ENCODE peak calls at places on chromosomes 11 and 22, in seven cellular contexts. One of them, this sample, is unnamed.

GRCh38 chr11:76391039-76391438 is 9.9 kb downstream of the GVQW3 start:
- DNase-seq in mesendoderm: no peak
- DNase-seq in OCI-LY7: no peak
- DNase-seq in left lung: no peak
- DNase-seq in colonic mucosa: no peak
- DNase-seq in upper lobe of right lung: no peak
- DNase-seq in stomach: no peak
- DNase-seq in this sample: no peak

GRCh38 chr22:36986242-36986821 is 32.9 kb downstream of the TST start:
- DNase-seq in mesendoderm: peak; percentile 45
- DNase-seq in OCI-LY7: peak; percentile 29
- DNase-seq in left lung: no peak
- DNase-seq in colonic mucosa: peak; percentile 78
- DNase-seq in upper lobe of right lung: no peak
- DNase-seq in stomach: peak; percentile 49
- DNase-seq in this sample: no peak

GRCh38 chr11:26042113-26042512 is 289.8 kb upstream of the ANO3 start:
- DNase-seq in mesendoderm: no peak
- DNase-seq in OCI-LY7: no peak
- DNase-seq in left lung: peak; percentile 26
- DNase-seq in colonic mucosa: no peak
- DNase-seq in upper lobe of right lung: no peak
- DNase-seq in stomach: no peak
- DNase-seq in this sample: no peak

GRCh38 chr22:25039255-25039654 is 86.7 kb downstream of the KIAA1671 start:
- DNase-seq in mesendoderm: no peak
- DNase-seq in OCI-LY7: no peak
- DNase-seq in left lung: no peak
- DNase-seq in colonic mucosa: no peak
- DNase-seq in upper lobe of right lung: no peak
- DNase-seq in stomach: no peak
- DNase-seq in this sample: no peak

GRCh38 chr11:42960521-42961088 is 351.2 kb upstream of the API5 start:
- DNase-seq in mesendoderm: no peak
- DNase-seq in OCI-LY7: no peak
- DNase-seq in left lung: no peak
- DNase-seq in colonic mucosa: no peak
- DNase-seq in upper lobe of right lung: no peak
- DNase-seq in stomach: no peak
- DNase-seq in this sample: no peak

GRCh38 chr22:43550024-43550620 is 138.3 kb downstream of the MPPED1 start:
- DNase-seq in mesendoderm: no peak
- DNase-seq in OCI-LY7: no peak
- DNase-seq in left lung: no peak
- DNase-seq in colonic mucosa: no peak
- DNase-seq in upper lobe of right lung: no peak
- DNase-seq in stomach: peak; percentile 4
- DNase-seq in this sample: no peak

GRCh38 chr11:111220716-111221115 is 24.8 kb upstream of the POU2AF2 start:
- DNase-seq in mesendoderm: no peak
- DNase-seq in OCI-LY7: no peak
- DNase-seq in left lung: no peak
- DNase-seq in colonic mucosa: no peak
- DNase-seq in upper lobe of right lung: no peak
- DNase-seq in stomach: no peak
- DNase-seq in this sample: no peak

GRCh38 chr11:19673924-19674390 is 38.7 kb upstream of the NAV2 start:
- DNase-seq in mesendoderm: peak; percentile 68
- DNase-seq in OCI-LY7: no peak
- DNase-seq in left lung: peak; percentile 83
- DNase-seq in colonic mucosa: peak; percentile 41
- DNase-seq in upper lobe of right lung: peak; percentile 86
- DNase-seq in stomach: no peak
- DNase-seq in this sample: peak; percentile 85

GRCh38 chr22:48659393-48659792 is 1168.3 kb downstream of the BRD1 start:
- DNase-seq in mesendoderm: no peak
- DNase-seq in OCI-LY7: no peak
- DNase-seq in left lung: peak; percentile 38
- DNase-seq in colonic mucosa: no peak
- DNase-seq in upper lobe of right lung: no peak
- DNase-seq in stomach: no peak
- DNase-seq in this sample: no peak

GRCh38 chr11:35747638-35748037 is 85.1 kb downstream of the TRIM44 start:
- DNase-seq in mesendoderm: no peak
- DNase-seq in OCI-LY7: no peak
- DNase-seq in left lung: no peak
- DNase-seq in colonic mucosa: no peak
- DNase-seq in upper lobe of right lung: no peak
- DNase-seq in stomach: no peak
- DNase-seq in this sample: no peak

GRCh38 chr11:102476812-102477211 is 24.2 kb upstream of the TMEM123 start:
- DNase-seq in mesendoderm: no peak
- DNase-seq in OCI-LY7: peak; percentile 79
- DNase-seq in left lung: no peak
- DNase-seq in colonic mucosa: peak; percentile 86
- DNase-seq in upper lobe of right lung: no peak
- DNase-seq in stomach: peak; percentile 83
- DNase-seq in this sample: no peak

GRCh38 chr11:66006891-66007176 is 4.5 kb downstream of the BANF1 start:
- DNase-seq in mesendoderm: no peak
- DNase-seq in OCI-LY7: no peak
- DNase-seq in left lung: no peak
- DNase-seq in colonic mucosa: no peak
- DNase-seq in upper lobe of right lung: no peak
- DNase-seq in stomach: no peak
- DNase-seq in this sample: no peak

GRCh38 chr22:23539135-23539838 is 40.8 kb downstream of the IGLL1 start:
- DNase-seq in mesendoderm: peak; percentile 93
- DNase-seq in OCI-LY7: peak; percentile 92
- DNase-seq in left lung: peak; percentile 83
- DNase-seq in colonic mucosa: peak; percentile 91
- DNase-seq in upper lobe of right lung: peak; percentile 81
- DNase-seq in stomach: peak; percentile 83
- DNase-seq in this sample: peak; percentile 92

GRCh38 chr22:41576877-41577276 is 12.8 kb downstream of the PMM1 start:
- DNase-seq in mesendoderm: peak; percentile 92
- DNase-seq in OCI-LY7: peak; percentile 64
- DNase-seq in left lung: no peak
- DNase-seq in colonic mucosa: peak; percentile 40
- DNase-seq in upper lobe of right lung: no peak
- DNase-seq in stomach: peak; percentile 60
- DNase-seq in this sample: no peak

GRCh38 chr11:80748207-80748606 is 1307.4 kb upstream of the TENM4 start:
- DNase-seq in mesendoderm: no peak
- DNase-seq in OCI-LY7: no peak
- DNase-seq in left lung: no peak
- DNase-seq in colonic mucosa: no peak
- DNase-seq in upper lobe of right lung: no peak
- DNase-seq in stomach: no peak
- DNase-seq in this sample: no peak

GRCh38 chr11:46342237-46342636 is 5.0 kb upstream of the DGKZ start:
- DNase-seq in mesendoderm: peak; percentile 80
- DNase-seq in OCI-LY7: peak; percentile 32
- DNase-seq in left lung: no peak
- DNase-seq in colonic mucosa: no peak
- DNase-seq in upper lobe of right lung: no peak
- DNase-seq in stomach: no peak
- DNase-seq in this sample: no peak

GRCh38 chr11:121237686-121238658 is 54.6 kb upstream of the SC5D start:
- DNase-seq in mesendoderm: no peak
- DNase-seq in OCI-LY7: peak; percentile 33
- DNase-seq in left lung: no peak
- DNase-seq in colonic mucosa: no peak
- DNase-seq in upper lobe of right lung: no peak
- DNase-seq in stomach: no peak
- DNase-seq in this sample: no peak

GRCh38 chr22:48734961-48735360 is 1092.7 kb downstream of the BRD1 start:
- DNase-seq in mesendoderm: no peak
- DNase-seq in OCI-LY7: no peak
- DNase-seq in left lung: peak; percentile 39
- DNase-seq in colonic mucosa: no peak
- DNase-seq in upper lobe of right lung: peak; percentile 27
- DNase-seq in stomach: no peak
- DNase-seq in this sample: no peak

GRCh38 chr11:33534575-33534974 is 166.1 kb downstream of the C11orf91 start:
- DNase-seq in mesendoderm: no peak
- DNase-seq in OCI-LY7: no peak
- DNase-seq in left lung: no peak
- DNase-seq in colonic mucosa: no peak
- DNase-seq in upper lobe of right lung: no peak
- DNase-seq in stomach: no peak
- DNase-seq in this sample: no peak

GRCh38 chr11:6640985-6641701 is 14.5 kb downstream of the DCHS1 start:
- DNase-seq in mesendoderm: no peak
- DNase-seq in OCI-LY7: no peak
- DNase-seq in left lung: peak; percentile 75
- DNase-seq in colonic mucosa: no peak
- DNase-seq in upper lobe of right lung: no peak
- DNase-seq in stomach: no peak
- DNase-seq in this sample: no peak

GRCh38 chr22:37148031-37148651 is 1.6 kb downstream of the IL2RB start:
- DNase-seq in mesendoderm: no peak
- DNase-seq in OCI-LY7: no peak
- DNase-seq in left lung: peak; percentile 42
- DNase-seq in colonic mucosa: no peak
- DNase-seq in upper lobe of right lung: no peak
- DNase-seq in stomach: no peak
- DNase-seq in this sample: no peak

GRCh38 chr11:65710424-65710823 is 1.6 kb upstream of the KAT5 start:
- DNase-seq in mesendoderm: no peak
- DNase-seq in OCI-LY7: no peak
- DNase-seq in left lung: no peak
- DNase-seq in colonic mucosa: no peak
- DNase-seq in upper lobe of right lung: no peak
- DNase-seq in stomach: no peak
- DNase-seq in this sample: no peak

GRCh38 chr22:37442537-37442936 is 15.3 kb upstream of the ELFN2 start:
- DNase-seq in mesendoderm: no peak
- DNase-seq in OCI-LY7: peak; percentile 48
- DNase-seq in left lung: no peak
- DNase-seq in colonic mucosa: no peak
- DNase-seq in upper lobe of right lung: no peak
- DNase-seq in stomach: no peak
- DNase-seq in this sample: no peak

DNA sequence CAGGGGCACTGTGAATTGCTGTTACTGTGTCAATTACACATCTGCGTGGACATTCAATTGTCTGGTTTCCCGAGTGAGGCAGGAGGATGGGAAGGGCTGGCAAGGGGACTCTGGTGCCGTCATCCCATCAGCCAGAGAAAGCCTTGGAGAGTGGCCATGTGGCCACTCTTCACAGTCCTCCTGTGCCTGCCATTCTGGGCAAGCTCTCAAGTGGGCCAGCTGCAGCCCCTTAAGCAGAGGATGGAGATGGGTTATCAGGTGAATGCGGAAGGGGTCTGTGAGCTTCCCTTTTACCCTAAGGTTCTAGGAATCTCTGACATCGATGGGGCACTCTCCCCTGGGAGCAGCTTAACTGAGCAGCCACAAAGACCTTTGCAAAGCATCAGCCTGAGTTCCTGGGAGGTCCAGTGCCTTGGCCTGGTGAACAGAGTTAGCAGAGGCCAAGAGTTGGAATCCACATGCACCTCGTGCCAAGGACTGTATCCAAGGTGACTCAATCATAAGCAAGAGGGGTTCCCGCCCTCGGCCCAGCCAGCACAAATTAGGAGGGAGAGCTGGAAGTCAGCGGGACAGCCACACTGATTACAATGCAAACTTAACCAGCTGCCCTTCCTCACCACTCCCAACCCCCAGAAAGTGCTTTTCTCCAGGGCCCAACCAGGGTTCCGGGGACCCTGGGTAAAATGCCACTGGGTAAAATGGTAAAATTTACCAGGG is 193.7 kb downstream of the BUD13 start:
- DNase-seq in mesendoderm: peak; percentile 89
- DNase-seq in OCI-LY7: no peak
- DNase-seq in left lung: no peak
- DNase-seq in colonic mucosa: no peak
- DNase-seq in upper lobe of right lung: no peak
- DNase-seq in stomach: no peak
- DNase-seq in this sample: no peak
- H3K27ac ChIP-seq in mesendoderm: no peak overlapping the region
- H3K27ac ChIP-seq in OCI-LY7: no peak overlapping the region
- H3K27ac ChIP-seq in left lung: no peak overlapping the region
- H3K27ac ChIP-seq in colonic mucosa: no peak overlapping the region
- H3K27ac ChIP-seq in upper lobe of right lung: no peak overlapping the region
- H3K27ac ChIP-seq in stomach: no peak overlapping the region
- H3K27ac ChIP-seq in this sample: no peak overlapping the region

GRCh38 chr11:68776442-68777235 is 25.3 kb upstream of the TESMIN start:
- DNase-seq in mesendoderm: no peak
- DNase-seq in OCI-LY7: no peak
- DNase-seq in left lung: no peak
- DNase-seq in colonic mucosa: no peak
- DNase-seq in upper lobe of right lung: no peak
- DNase-seq in stomach: no peak
- DNase-seq in this sample: no peak
- H3K36me3 ChIP-seq in mesendoderm: no peaks in the 10 kb centered on the region
- H3K36me3 ChIP-seq in OCI-LY7: peaks cover 11% of the 10 kb centered on the region
- H3K36me3 ChIP-seq in left lung: no peaks in the 10 kb centered on the region
- H3K36me3 ChIP-seq in colonic mucosa: peaks cover 48% of the 10 kb centered on the region
- H3K36me3 ChIP-seq in upper lobe of right lung: peaks cover 100% of the 10 kb centered on the region
- H3K36me3 ChIP-seq in stomach: peaks cover 100% of the 10 kb centered on the region
- H3K36me3 ChIP-seq in this sample: peaks cover 100% of the 10 kb centered on the region

DNA sequence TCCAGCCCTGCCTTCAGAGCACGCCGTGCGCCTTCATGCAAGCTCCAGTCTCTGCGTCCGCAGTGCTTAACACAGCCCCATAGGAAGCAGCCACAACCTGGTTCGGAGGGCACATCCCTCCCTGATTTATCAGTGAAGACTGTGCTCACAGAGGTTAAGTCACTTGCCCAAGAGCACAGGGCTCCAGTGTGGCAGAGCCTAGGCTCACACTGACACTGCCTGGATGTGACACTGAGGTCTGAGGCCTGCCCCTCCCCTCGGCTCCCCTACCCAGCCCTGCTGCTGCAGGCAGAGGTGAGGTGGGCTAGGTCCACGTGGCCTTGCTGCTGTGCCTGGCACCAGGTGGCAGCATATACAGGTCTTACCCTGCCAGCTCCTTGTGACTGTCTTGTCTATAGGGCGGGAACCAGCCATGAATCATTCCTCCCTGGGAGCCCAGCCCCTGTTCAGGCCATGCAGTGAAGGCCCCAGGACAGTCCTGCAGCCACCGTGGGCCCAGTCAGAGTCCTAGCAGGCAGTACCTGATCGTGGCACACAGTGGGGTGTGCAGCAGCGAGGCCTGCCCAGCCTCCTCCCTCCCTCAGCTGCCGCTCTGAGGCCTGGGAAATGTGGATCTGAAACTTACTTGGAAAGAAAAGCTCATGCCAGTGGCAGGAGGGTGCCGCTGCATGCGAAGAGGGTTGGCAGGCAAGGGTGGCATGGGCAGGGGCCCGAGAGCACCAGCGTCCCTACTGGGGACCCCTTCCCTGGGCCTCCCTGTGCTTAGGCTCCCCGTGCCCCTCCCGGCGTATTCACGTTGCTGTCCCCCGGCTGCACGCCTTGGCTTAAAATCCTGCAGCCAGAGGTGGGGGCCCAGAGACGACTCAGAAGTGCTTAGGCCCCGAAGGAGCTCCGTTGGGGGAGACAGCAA is 1.2 kb upstream of the CERK start:
- DNase-seq in mesendoderm: peak; percentile 49
- DNase-seq in OCI-LY7: peak; percentile 53
- DNase-seq in left lung: peak; percentile 83
- DNase-seq in colonic mucosa: peak; percentile 89
- DNase-seq in upper lobe of right lung: no peak
- DNase-seq in stomach: peak; percentile 73
- DNase-seq in this sample: peak; percentile 83
- H3K4me1 ChIP-seq in mesendoderm: peaks cover 8% of the 10 kb centered on the region
- H3K4me1 ChIP-seq in OCI-LY7: peaks cover 42% of the 10 kb centered on the region
- H3K4me1 ChIP-seq in left lung: peaks cover 37% of the 10 kb centered on the region
- H3K4me1 ChIP-seq in colonic mucosa: peaks cover 38% of the 10 kb centered on the region
- H3K4me1 ChIP-seq in upper lobe of right lung: peaks cover 39% of the 10 kb centered on the region
- H3K4me1 ChIP-seq in stomach: peaks cover 79% of the 10 kb centered on the region
- H3K4me1 ChIP-seq in this sample: no peaks in the 10 kb centered on the region

GRCh38 chr22:27810566-27810965 is 9.0 kb upstream of the MN1 start:
- DNase-seq in mesendoderm: peak; percentile 80
- DNase-seq in OCI-LY7: no peak
- DNase-seq in left lung: no peak
- DNase-seq in colonic mucosa: peak; percentile 38
- DNase-seq in upper lobe of right lung: no peak
- DNase-seq in stomach: peak; percentile 73
- DNase-seq in this sample: peak; percentile 93
- H3K27ac ChIP-seq in mesendoderm: no peak overlapping the region
- H3K27ac ChIP-seq in OCI-LY7: no peak overlapping the region
- H3K27ac ChIP-seq in left lung: no peak overlapping the region
- H3K27ac ChIP-seq in colonic mucosa: no peak overlapping the region
- H3K27ac ChIP-seq in upper lobe of right lung: no peak overlapping the region
- H3K27ac ChIP-seq in stomach: peak overlapping the region; percentile 67
- H3K27ac ChIP-seq in this sample: peak overlapping the region; percentile 73

This sample was measured in right atrium auricular region.